ENCODE peak calls at places on chromosomes 5 and 9, in six cellular contexts. G is endothelial cell of umbilical vein, P is fibroblast of lung, W is hepatocyte, H is tibial artery, L is prostate gland. D is an unnamed sample.

GRCh38 chr5:24110019-24110615 is 534.7 kb downstream of the CDH10 start:
- DNase-seq in H (no peak), L (no peak), G (no peak), W (peak; percentile 18), P (peak; percentile 3), D (peak; percentile 31)

GRCh38 chr9:110895141-110895912 is 142.9 kb downstream of the LPAR1 start:
- DNase-seq in P (no peak), L (no peak), W (no peak), G (no peak), H (no peak), D (no peak)

GRCh38 chr9:13569706-13570423 is 290.4 kb upstream of the MPDZ start:
- DNase-seq in G (peak; percentile 41), L (no peak), W (no peak), H (no peak), P (peak; percentile 78), D (peak; percentile 94)

GRCh38 chr5:30928966-30929365 is 264.5 kb upstream of the CDH6 start:
- DNase-seq in P (peak; percentile 18), L (no peak), H (no peak), W (no peak), G (no peak), D (no peak)

GRCh38 chr9:91131433-91131839 is 230.3 kb downstream of the AUH start:
- DNase-seq in H (peak; percentile 29), G (peak; percentile 72), P (peak; percentile 96), L (peak; percentile 71), W (peak; percentile 64), D (peak; percentile 95)

GRCh38 chr5:31901807-31902530 is 263.0 kb downstream of the PDZD2 start:
- DNase-seq in L (no peak), G (no peak), P (peak; percentile 15), H (no peak), W (no peak), D (peak; percentile 4)

GRCh38 chr9:113150670-113151591 is at the start of gene SLC31A2:
- DNase-seq in H (peak; percentile 87), G (peak; percentile 87), P (peak; percentile 85), W (peak; percentile 94), L (peak; percentile 82), D (peak; percentile 79)

GRCh38 chr9:76624381-76625048 is 139.7 kb upstream of the PCA3 start:
- DNase-seq in G (no peak), W (no peak), P (no peak), L (no peak), H (no peak), D (no peak)

GRCh38 chr9:72362118-72362531 is 2.9 kb downstream of the ZFAND5 start:
- DNase-seq in P (peak; percentile 31), H (no peak), G (peak; percentile 42), L (no peak), W (no peak), D (no peak)

GRCh38 chr5:126354012-126354856 is 69.0 kb upstream of the GRAMD2B start:
- DNase-seq in L (no peak), P (peak; percentile 99), W (peak; percentile 56), H (no peak), G (peak; percentile 74), D (peak; percentile 97)

GRCh38 chr5:150516011-150516410 is 8.1 kb downstream of the NDST1 start:
- DNase-seq in W (peak; percentile 61), L (no peak), G (peak; percentile 44), H (peak; percentile 51), P (peak; percentile 67), D (peak; percentile 64)

GRCh38 chr5:125412051-125412560 is 665.7 kb upstream of the ZNF608 start:
- DNase-seq in H (no peak), L (peak; percentile 35), G (peak; percentile 64), P (peak; percentile 60), W (peak; percentile 74), D (peak; percentile 44)

GRCh38 chr9:80649496-80649895 is 1039.9 kb downstream of the TLE1 start:
- DNase-seq in P (no peak), L (no peak), H (no peak), W (no peak), G (no peak), D (no peak)

GRCh38 chr5:146622391-146622790 is 106.4 kb upstream of the GPR151 start:
- DNase-seq in H (no peak), G (no peak), L (no peak), P (peak; percentile 21), W (no peak), D (no peak)

GRCh38 chr5:31377284-31377946 is 154.5 kb downstream of the DROSHA start:
- DNase-seq in L (no peak), P (no peak), W (no peak), G (no peak), H (no peak), D (no peak)

GRCh38 chr9:134541373-134541747 is 100.2 kb upstream of the COL5A1 start:
- DNase-seq in P (no peak), W (no peak), H (no peak), G (no peak), L (no peak), D (no peak)

GRCh38 chr9:2289234-2289755 is 274.1 kb downstream of the SMARCA2 start:
- DNase-seq in G (no peak), W (no peak), L (no peak), H (no peak), P (no peak), D (no peak)

GRCh38 chr9:74960548-74960947 is 7.8 kb upstream of the C9orf40 start:
- DNase-seq in P (peak; percentile 55), L (no peak), W (peak; percentile 22), G (no peak), H (no peak), D (peak; percentile 72)

GRCh38 chr5:158856794-158857193 is 242.9 kb downstream of the EBF1 start:
- DNase-seq in W (no peak), H (no peak), L (no peak), P (no peak), G (no peak), D (no peak)

GRCh38 chr9:126696091-126696763 is 82.5 kb downstream of the LMX1B start:
- DNase-seq in H (no peak), W (no peak), L (no peak), P (no peak), G (no peak), D (no peak)

GRCh38 chr5:107975568-107975967 is 304.8 kb upstream of the EFNA5 start:
- DNase-seq in G (no peak), L (no peak), H (no peak), P (no peak), W (no peak), D (no peak)

DNA sequence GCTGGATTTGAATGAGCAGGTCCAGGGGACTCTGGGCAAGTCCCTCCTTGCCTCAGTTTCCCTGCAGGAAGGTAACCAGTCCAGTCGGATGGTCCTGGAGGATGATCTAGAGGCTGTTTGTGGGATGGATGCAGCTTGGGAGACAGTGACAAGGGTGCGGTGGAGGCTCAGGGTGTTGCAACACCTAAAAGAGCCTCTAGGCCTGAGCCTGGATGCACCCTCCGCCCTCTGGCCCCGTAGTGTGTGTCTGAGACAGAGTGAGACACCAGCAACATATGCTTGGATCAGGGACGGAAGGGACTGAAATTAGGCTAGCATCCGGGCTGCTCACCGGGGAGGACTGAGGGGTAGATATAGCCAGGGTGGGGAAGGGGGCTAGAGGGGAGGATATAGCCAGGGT is 1.1 kb downstream of the CRAT start:
- DNase-seq in W (peak; percentile 37), P (no peak), G (no peak), L (no peak), H (peak; percentile 65), D (no peak)
- H3K4me3 ChIP-seq in W (no peak overlapping the region), P (peak overlapping the region; percentile 12), G (no peak overlapping the region), L (peak overlapping the region; percentile 89), H (peak overlapping the region; percentile 80), D (peak overlapping the region; percentile 76)

DNA sequence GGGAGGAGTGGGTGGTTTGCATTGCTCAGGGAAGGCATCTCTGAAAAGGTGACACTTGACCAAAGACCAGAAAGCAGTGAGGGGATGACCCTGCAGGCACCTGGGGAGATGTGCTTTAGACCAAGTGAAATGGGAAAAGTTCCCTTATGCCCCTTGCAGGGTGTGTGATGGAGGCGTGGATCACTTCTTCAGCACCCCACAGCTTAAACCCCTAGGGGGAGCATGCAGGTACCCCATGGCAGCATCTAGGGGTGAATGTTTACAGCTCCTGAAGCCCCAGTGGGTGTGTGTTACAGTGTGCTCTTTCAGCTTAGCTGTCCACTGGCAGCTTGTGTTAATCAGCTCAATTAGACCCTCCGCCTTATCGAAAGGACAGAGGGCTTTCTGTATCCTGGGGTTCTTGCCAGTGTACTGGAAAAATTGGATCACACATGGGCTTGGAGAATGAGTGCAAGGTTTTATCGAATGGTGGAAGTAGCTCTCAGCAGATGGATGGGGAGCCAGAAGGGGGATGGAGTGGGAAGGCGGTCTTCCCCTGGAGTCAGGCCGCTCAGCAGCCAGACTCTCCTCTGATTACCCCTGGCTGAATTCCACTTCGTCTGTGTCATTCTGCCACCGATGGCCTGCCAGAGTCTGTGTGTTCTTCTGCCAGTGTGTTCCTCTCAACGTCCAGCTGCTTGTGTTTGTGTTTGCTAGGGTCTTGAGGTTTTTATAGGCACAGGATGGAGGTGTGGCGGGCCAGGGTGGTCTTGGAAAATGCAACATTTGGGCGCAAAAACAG is 6.3 kb downstream of the BHMT2 start:
- DNase-seq in P (peak; percentile 13), H (no peak), W (no peak), L (no peak), G (no peak), D (no peak)
- TF ChIP-seq CTCF in P (no peak), H (no peak), W (no peak), L (no peak), G (no peak), D (no peak)

GRCh38 chr9:137055385-137056364 is 1.8 kb upstream of the ENTPD2 start:
- DNase-seq in G (no peak), W (peak; percentile 90), L (peak; percentile 64), H (peak; percentile 34), P (peak; percentile 80), D (peak; percentile 90)
- H3K4me3 ChIP-seq in G (no peak overlapping the region), W (no peak overlapping the region), L (no peak overlapping the region), H (no peak overlapping the region), P (no peak overlapping the region), D (no peak overlapping the region)

GRCh38 chr9:37410354-37410861 is 12.1 kb upstream of the GRHPR start:
- DNase-seq in P (no peak), G (no peak), L (no peak), W (no peak), H (no peak), D (no peak)

GRCh38 chr9:37414503-37414943 is 8.0 kb upstream of the GRHPR start:
- DNase-seq in W (no peak), G (no peak), L (no peak), P (no peak), H (no peak), D (no peak)

GRCh38 chr9:37413311-37413710 is 9.2 kb upstream of the GRHPR start:
- DNase-seq in P (no peak), G (no peak), H (no peak), W (no peak), L (no peak), D (no peak)

GRCh38 chr9:37410969-37411785 is 11.3 kb upstream of the GRHPR start:
- DNase-seq in P (no peak), H (no peak), G (no peak), L (no peak), W (no peak), D (no peak)

DNA sequence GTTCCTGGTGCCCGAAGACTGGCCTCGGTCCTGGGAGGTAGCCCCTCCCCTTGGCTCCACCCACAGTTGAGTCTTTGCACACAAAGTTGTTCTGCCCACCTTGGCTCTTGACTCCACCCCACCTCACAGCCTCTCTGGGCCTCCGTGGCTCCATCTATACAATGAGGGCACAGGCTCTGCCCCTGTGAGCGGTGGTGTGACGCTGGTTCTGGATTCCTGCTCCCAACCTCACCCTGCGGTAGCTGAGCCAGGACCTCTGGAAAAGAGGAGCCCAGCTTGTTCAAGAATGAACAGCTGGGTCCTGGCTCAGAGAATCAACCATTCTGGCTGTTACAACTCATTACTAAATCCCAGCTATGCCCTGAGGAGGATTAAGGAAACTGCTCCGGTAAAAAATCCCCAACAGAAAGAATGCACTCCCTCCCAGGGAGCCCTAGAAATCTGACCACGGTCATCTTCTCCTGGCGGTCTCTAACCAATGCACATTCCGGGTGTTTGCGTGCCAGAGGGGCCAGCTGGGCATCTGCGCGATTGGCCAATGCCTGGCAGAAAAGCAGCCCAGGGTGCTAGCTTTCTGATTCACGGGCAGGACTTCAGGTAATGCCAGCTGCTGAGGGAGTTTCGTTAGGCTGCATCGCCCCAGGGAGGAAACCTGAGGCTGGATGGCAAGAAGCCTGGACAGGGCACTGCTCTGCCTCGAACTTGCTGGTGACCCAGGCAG is 9.9 kb upstream of the GRHPR start:
- DNase-seq in P (peak; percentile 47), H (no peak), W (no peak), G (no peak), L (no peak), D (no peak)
- TF ChIP-seq CTCF in P (no peak), H (no peak), W (no peak), G (no peak), L (no peak), D (no peak)